ENCODE peak calls at places on chromosomes 6 and 20, in nine cellular contexts. H is AG04449, M is HFF-Myc, P is IMR-90, D is colonic mucosa, R is tibial nerve, B is adrenal gland, S is PC-3, A is body of pancreas. J is an unnamed sample.
A peak's percentile ranks its signal among the peaks of the same experiment; 100 is the strongest.

GRCh38 chr6:142187209-142187608 is 40.1 kb downstream of the VTA1 start:
- DNase-seq in B (peak; percentile 70), M (no peak), A (peak; percentile 44), P (peak; percentile 77), R (no peak), S (peak; percentile 16), D (no peak), H (no peak), J (no peak)

GRCh38 chr6:71080793-71081192 is 123.9 kb upstream of the B3GAT2 start:
- DNase-seq in R (no peak), A (no peak), M (no peak), P (peak; percentile 63), B (no peak), H (no peak), D (no peak), S (no peak), J (no peak)

GRCh38 chr6:11236915-11237314 is 4.4 kb upstream of the NEDD9 start:
- DNase-seq in B (no peak), S (no peak), P (no peak), R (no peak), D (no peak), A (no peak), M (no peak), H (no peak), J (no peak)

GRCh38 chr6:139050770-139051313 is 22.3 kb downstream of the ABRACL start:
- DNase-seq in B (no peak), A (no peak), M (no peak), H (no peak), D (no peak), P (no peak), S (no peak), R (no peak), J (no peak)

GRCh38 chr20:43389231-43389630 is 68.5 kb upstream of the SRSF6 start:
- DNase-seq in B (no peak), A (peak; percentile 19), S (no peak), D (no peak), H (no peak), P (no peak), M (no peak), R (no peak), J (no peak)

GRCh38 chr20:41476013-41476441 is 109.4 kb upstream of the EMILIN3 start:
- DNase-seq in P (peak; percentile 68), B (peak; percentile 39), D (peak; percentile 49), H (no peak), A (peak; percentile 73), R (peak; percentile 40), M (peak; percentile 38), S (peak; percentile 61), J (no peak)

GRCh38 chr6:37077459-37078296 is 72.2 kb downstream of the FGD2 start:
- DNase-seq in R (peak; percentile 60), A (peak; percentile 46), H (peak; percentile 78), P (peak; percentile 95), B (peak; percentile 45), M (peak; percentile 95), S (no peak), D (peak; percentile 59), J (no peak)

GRCh38 chr6:106569444-106569843 is 59.9 kb downstream of the RTN4IP1 start:
- DNase-seq in A (no peak), M (no peak), B (no peak), H (no peak), S (no peak), D (no peak), R (no peak), P (peak; percentile 68), J (no peak)

GRCh38 chr6:76814496-76815458 is 648.5 kb downstream of the HTR1B start:
- DNase-seq in M (no peak), D (no peak), R (no peak), S (no peak), B (peak; percentile 37), P (no peak), A (no peak), H (no peak), J (no peak)

GRCh38 chr6:34630040-34630439 is 66.5 kb downstream of the ILRUN start:
- DNase-seq in A (no peak), R (no peak), P (peak; percentile 98), B (no peak), M (peak; percentile 73), S (peak; percentile 90), H (peak; percentile 85), D (no peak), J (no peak)

GRCh38 chr6:105359419-105360366 is 43.2 kb downstream of the PREP start:
- DNase-seq in B (no peak), R (no peak), D (no peak), M (peak; percentile 29), A (no peak), H (peak; percentile 79), S (peak; percentile 85), P (peak; percentile 96), J (no peak)

GRCh38 chr6:43971776-43972126 is 155.5 kb downstream of the MRPL14 start:
- DNase-seq in B (no peak), S (no peak), H (no peak), M (no peak), A (no peak), P (no peak), R (no peak), D (no peak), J (no peak)

GRCh38 chr20:31992086-31992485 is 18.2 kb upstream of the CCM2L start:
- DNase-seq in A (no peak), P (no peak), S (no peak), D (no peak), H (no peak), M (no peak), B (no peak), R (no peak), J (no peak)

DNA sequence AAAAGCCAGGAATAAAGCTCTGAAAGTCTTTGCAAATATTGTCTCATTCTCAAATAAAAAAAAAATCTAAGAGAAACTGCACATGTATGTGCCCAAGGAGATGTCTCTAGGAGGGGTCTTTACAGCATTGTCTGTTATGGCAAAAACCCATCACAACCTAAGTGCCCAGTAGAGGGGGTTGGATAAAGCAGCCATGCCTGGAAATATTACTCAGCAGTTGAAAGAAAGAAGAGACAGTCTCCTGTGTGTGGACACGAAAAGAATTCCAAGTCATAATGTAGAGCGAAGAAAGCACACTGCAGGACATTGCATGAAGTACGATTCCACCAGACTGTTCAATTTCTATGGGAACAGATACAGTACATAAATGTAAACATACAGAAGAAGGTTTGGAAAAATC is 7.3 kb upstream of the TGM2 start:
- DNase-seq in S (peak; percentile 56), A (no peak), R (no peak), D (no peak), B (no peak), H (no peak), P (peak; percentile 59), M (no peak), J (no peak)
- TF ChIP-seq CTCF in S (peak; percentile 60), A (no peak), R (no peak), D (no peak), B (no peak), H (peak; percentile 23), P (peak; percentile 47), M (peak; percentile 30), J (peak; percentile 45)

DNA sequence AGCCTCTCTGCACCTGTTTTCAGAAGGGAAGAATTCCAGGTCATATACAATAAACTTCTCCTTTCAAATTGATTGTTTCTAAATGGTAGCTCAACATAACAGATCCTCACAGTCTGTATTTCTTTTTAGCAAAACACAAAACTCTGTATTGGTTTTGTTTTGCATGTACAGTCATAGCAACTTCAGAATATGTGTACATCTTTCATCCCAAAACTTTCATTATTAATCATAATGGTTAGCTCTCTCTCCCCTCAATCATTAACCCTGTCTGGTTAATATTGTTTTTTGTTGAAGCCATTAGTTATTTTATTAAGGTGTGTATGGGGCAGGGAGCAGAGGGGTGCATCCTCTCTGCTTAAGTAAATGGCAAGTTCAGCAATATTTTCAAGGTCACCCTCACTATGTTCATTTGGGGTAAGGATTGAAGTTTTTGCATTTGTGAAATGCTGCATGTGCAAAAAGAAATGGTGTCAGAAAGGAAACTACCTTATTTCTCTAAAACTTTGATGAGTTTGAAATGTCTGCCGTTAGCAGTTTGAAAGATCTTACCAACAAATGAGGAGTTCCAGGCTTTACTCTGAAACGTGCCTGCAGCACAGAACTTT is 136.8 kb upstream of the BTBD3 start:
- DNase-seq in S (no peak), H (no peak), R (no peak), A (no peak), D (no peak), B (no peak), P (no peak), M (no peak), J (no peak)
- TF ChIP-seq CTCF in S (no peak), H (no peak), R (no peak), A (no peak), D (no peak), B (no peak), P (no peak), M (no peak), J (no peak)

GRCh38 chr6:132830236-132830799 is 15.9 kb downstream of the RPS12 start:
- DNase-seq in A (no peak), H (no peak), S (peak; percentile 60), R (no peak), D (no peak), P (peak; percentile 59), M (no peak), B (no peak), J (peak; percentile 34)
- TF ChIP-seq CTCF in A (peak; percentile 19), H (peak; percentile 17), S (peak; percentile 73), R (peak; percentile 40), D (no peak), P (peak; percentile 74), M (peak; percentile 29), B (peak; percentile 41), J (peak; percentile 48)

DNA sequence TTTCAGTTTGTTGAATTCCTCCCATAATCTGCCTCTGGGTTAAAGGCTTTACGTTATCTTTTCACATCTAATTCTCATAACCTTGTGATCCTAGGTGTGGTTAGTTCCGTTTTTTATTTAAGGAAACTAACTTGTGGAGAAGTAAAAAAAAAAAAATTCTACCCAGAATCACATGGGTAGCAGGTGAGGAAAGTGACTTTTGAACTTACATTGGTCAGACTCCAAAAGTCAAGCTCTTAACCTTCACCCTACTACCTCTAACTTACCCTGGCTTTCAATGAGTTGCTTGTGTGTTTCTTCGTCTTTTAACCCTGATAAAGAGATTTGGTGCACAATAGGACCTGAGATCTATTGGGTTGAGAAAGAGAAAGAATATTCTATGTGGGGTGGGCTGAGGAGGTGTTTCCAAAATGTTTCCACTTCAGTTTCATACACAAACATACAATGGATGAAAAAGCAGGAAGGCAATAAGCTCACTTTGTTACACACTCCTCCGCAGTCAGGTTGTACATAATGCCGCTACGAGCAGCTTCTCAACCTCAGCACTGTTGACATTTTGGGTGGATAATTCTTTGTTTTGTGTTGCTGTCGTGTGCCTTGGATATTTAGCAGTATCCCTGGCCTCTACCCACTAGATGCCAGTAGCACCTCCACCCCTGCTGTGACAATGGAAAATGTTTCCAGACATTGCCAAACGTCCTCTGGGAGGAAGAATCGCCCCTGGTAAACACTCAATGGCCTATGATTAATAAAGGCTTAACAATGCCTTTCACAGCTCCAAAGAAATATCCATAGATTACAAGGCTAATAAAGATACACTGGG is 193.0 kb upstream of the ZNF217 start:
- DNase-seq in A (no peak), M (no peak), H (no peak), R (no peak), P (no peak), S (peak; percentile 71), D (peak; percentile 49), B (no peak), J (peak; percentile 37)
- TF ChIP-seq CTCF in A (no peak), M (no peak), H (no peak), R (no peak), P (no peak), S (peak; percentile 39), D (no peak), B (no peak), J (no peak)

J was measured in Calu3.